ENCODE peak calls at places on chromosomes 5 and 9, in eight cellular contexts. One of them, this sample, is unnamed.

GRCh38 chr5:137078171-137078665 is 420.9 kb downstream of the SPOCK1 start:
- DNase-seq in PC-3: peak
- DNase-seq in A673: no peak
- DNase-seq in OCI-LY7: no peak
- DNase-seq in dorsolateral prefrontal cortex: no peak
- DNase-seq in endodermal cell: peak
- DNase-seq in ovary: no peak
- DNase-seq in adrenal gland: no peak
- DNase-seq in this sample: no peak

GRCh38 chr9:80320916-80321315 is 749.2 kb downstream of the TLE4 start:
- DNase-seq in OCI-LY7: no peak
- DNase-seq in endodermal cell: no peak
- DNase-seq in ovary: no peak
- DNase-seq in A673: no peak
- DNase-seq in adrenal gland: no peak
- DNase-seq in PC-3: peak
- DNase-seq in dorsolateral prefrontal cortex: no peak
- DNase-seq in this sample: no peak

GRCh38 chr5:172418847-172419810 is 35.2 kb downstream of the SH3PXD2B start:
- DNase-seq in ovary: no peak
- DNase-seq in adrenal gland: no peak
- DNase-seq in OCI-LY7: no peak
- DNase-seq in dorsolateral prefrontal cortex: no peak
- DNase-seq in PC-3: no peak
- DNase-seq in endodermal cell: no peak
- DNase-seq in A673: no peak
- DNase-seq in this sample: peak

GRCh38 chr9:107750741-107751521 is 261.4 kb upstream of the KLF4 start:
- DNase-seq in ovary: peak
- DNase-seq in OCI-LY7: no peak
- DNase-seq in A673: peak
- DNase-seq in dorsolateral prefrontal cortex: peak
- DNase-seq in endodermal cell: no peak
- DNase-seq in adrenal gland: peak
- DNase-seq in PC-3: peak
- DNase-seq in this sample: peak

GRCh38 chr5:179313849-179314521 is 31.3 kb downstream of the ADAMTS2 start:
- DNase-seq in PC-3: no peak
- DNase-seq in OCI-LY7: no peak
- DNase-seq in endodermal cell: no peak
- DNase-seq in ovary: peak
- DNase-seq in A673: no peak
- DNase-seq in dorsolateral prefrontal cortex: peak
- DNase-seq in adrenal gland: peak
- DNase-seq in this sample: peak

GRCh38 chr9:19967567-19968459 is 179.0 kb upstream of the SLC24A2 start:
- DNase-seq in PC-3: no peak
- DNase-seq in adrenal gland: no peak
- DNase-seq in ovary: no peak
- DNase-seq in A673: no peak
- DNase-seq in endodermal cell: peak
- DNase-seq in dorsolateral prefrontal cortex: no peak
- DNase-seq in OCI-LY7: peak
- DNase-seq in this sample: no peak

GRCh38 chr5:176342766-176343458 is 18.7 kb downstream of the KIAA1191 start:
- DNase-seq in PC-3: no peak
- DNase-seq in adrenal gland: no peak
- DNase-seq in ovary: no peak
- DNase-seq in OCI-LY7: no peak
- DNase-seq in A673: no peak
- DNase-seq in endodermal cell: no peak
- DNase-seq in dorsolateral prefrontal cortex: no peak
- DNase-seq in this sample: no peak

GRCh38 chr9:130698514-130698913 is 4.9 kb downstream of the EXOSC2 start:
- DNase-seq in A673: no peak
- DNase-seq in ovary: no peak
- DNase-seq in adrenal gland: no peak
- DNase-seq in endodermal cell: no peak
- DNase-seq in dorsolateral prefrontal cortex: no peak
- DNase-seq in OCI-LY7: no peak
- DNase-seq in PC-3: no peak
- DNase-seq in this sample: no peak

GRCh38 chr5:170265527-170265926 is 32.0 kb downstream of the LCP2 start:
- DNase-seq in dorsolateral prefrontal cortex: peak
- DNase-seq in ovary: peak
- DNase-seq in endodermal cell: no peak
- DNase-seq in PC-3: no peak
- DNase-seq in OCI-LY7: no peak
- DNase-seq in adrenal gland: peak
- DNase-seq in A673: peak
- DNase-seq in this sample: peak

GRCh38 chr5:107557051-107557658 is 113.6 kb downstream of the EFNA5 start:
- DNase-seq in OCI-LY7: no peak
- DNase-seq in A673: no peak
- DNase-seq in PC-3: peak
- DNase-seq in endodermal cell: peak
- DNase-seq in dorsolateral prefrontal cortex: no peak
- DNase-seq in adrenal gland: no peak
- DNase-seq in ovary: no peak
- DNase-seq in this sample: peak

GRCh38 chr5:74337252-74338100 is 303.1 kb downstream of the ENC1 start:
- DNase-seq in ovary: no peak
- DNase-seq in dorsolateral prefrontal cortex: no peak
- DNase-seq in OCI-LY7: no peak
- DNase-seq in endodermal cell: peak
- DNase-seq in PC-3: no peak
- DNase-seq in A673: no peak
- DNase-seq in adrenal gland: no peak
- DNase-seq in this sample: no peak

GRCh38 chr9:124218438-124219289 is 39.1 kb upstream of the NEK6 start:
- DNase-seq in adrenal gland: peak
- DNase-seq in ovary: no peak
- DNase-seq in endodermal cell: peak
- DNase-seq in A673: peak
- DNase-seq in PC-3: peak
- DNase-seq in OCI-LY7: peak
- DNase-seq in dorsolateral prefrontal cortex: peak
- DNase-seq in this sample: peak

GRCh38 chr9:93079371-93079770 is 16.6 kb upstream of the CARD19 start:
- DNase-seq in A673: no peak
- DNase-seq in OCI-LY7: no peak
- DNase-seq in adrenal gland: no peak
- DNase-seq in PC-3: no peak
- DNase-seq in endodermal cell: peak
- DNase-seq in dorsolateral prefrontal cortex: peak
- DNase-seq in ovary: no peak
- DNase-seq in this sample: peak

GRCh38 chr5:168292783-168293696 is 1.6 kb downstream of the WWC1 start:
- DNase-seq in OCI-LY7: no peak
- DNase-seq in A673: no peak
- DNase-seq in endodermal cell: peak
- DNase-seq in dorsolateral prefrontal cortex: no peak
- DNase-seq in adrenal gland: no peak
- DNase-seq in ovary: no peak
- DNase-seq in PC-3: no peak
- DNase-seq in this sample: no peak

GRCh38 chr9:3296536-3296935 is 229.3 kb downstream of the RFX3 start:
- DNase-seq in PC-3: no peak
- DNase-seq in dorsolateral prefrontal cortex: no peak
- DNase-seq in OCI-LY7: no peak
- DNase-seq in ovary: no peak
- DNase-seq in A673: no peak
- DNase-seq in endodermal cell: no peak
- DNase-seq in adrenal gland: no peak
- DNase-seq in this sample: no peak

GRCh38 chr9:87149794-87150193 is 202.5 kb upstream of the GAS1 start:
- DNase-seq in ovary: no peak
- DNase-seq in PC-3: no peak
- DNase-seq in adrenal gland: no peak
- DNase-seq in endodermal cell: no peak
- DNase-seq in OCI-LY7: no peak
- DNase-seq in dorsolateral prefrontal cortex: no peak
- DNase-seq in A673: peak
- DNase-seq in this sample: no peak

GRCh38 chr5:69331528-69332445 is 814 bp downstream of the CCDC125 start:
- DNase-seq in ovary: no peak
- DNase-seq in A673: no peak
- DNase-seq in endodermal cell: no peak
- DNase-seq in dorsolateral prefrontal cortex: no peak
- DNase-seq in OCI-LY7: peak
- DNase-seq in adrenal gland: no peak
- DNase-seq in PC-3: peak
- DNase-seq in this sample: no peak

GRCh38 chr9:79694676-79695400 is 123.1 kb downstream of the TLE4 start:
- DNase-seq in adrenal gland: no peak
- DNase-seq in PC-3: no peak
- DNase-seq in ovary: no peak
- DNase-seq in A673: peak
- DNase-seq in endodermal cell: peak
- DNase-seq in dorsolateral prefrontal cortex: no peak
- DNase-seq in OCI-LY7: no peak
- DNase-seq in this sample: no peak

GRCh38 chr5:27093296-27093695 is 54.9 kb upstream of the CDH9 start:
- DNase-seq in endodermal cell: no peak
- DNase-seq in adrenal gland: no peak
- DNase-seq in ovary: no peak
- DNase-seq in OCI-LY7: no peak
- DNase-seq in dorsolateral prefrontal cortex: no peak
- DNase-seq in A673: no peak
- DNase-seq in PC-3: no peak
- DNase-seq in this sample: no peak

GRCh38 chr5:39599721-39600431 is 175.1 kb upstream of the DAB2 start:
- DNase-seq in A673: peak
- DNase-seq in OCI-LY7: peak
- DNase-seq in adrenal gland: peak
- DNase-seq in ovary: no peak
- DNase-seq in dorsolateral prefrontal cortex: no peak
- DNase-seq in PC-3: peak
- DNase-seq in endodermal cell: no peak
- DNase-seq in this sample: no peak

GRCh38 chr9:120936764-120937122 is 10.1 kb upstream of the TRAF1 start:
- DNase-seq in adrenal gland: no peak
- DNase-seq in ovary: no peak
- DNase-seq in dorsolateral prefrontal cortex: no peak
- DNase-seq in OCI-LY7: no peak
- DNase-seq in endodermal cell: no peak
- DNase-seq in A673: no peak
- DNase-seq in PC-3: no peak
- DNase-seq in this sample: no peak
- TF ChIP-seq CTCF in adrenal gland: peak
- TF ChIP-seq CTCF in ovary: no peak
- TF ChIP-seq CTCF in dorsolateral prefrontal cortex: no peak
- TF ChIP-seq CTCF in OCI-LY7: peak
- TF ChIP-seq CTCF in endodermal cell: peak
- TF ChIP-seq CTCF in A673: peak
- TF ChIP-seq CTCF in PC-3: no peak
- TF ChIP-seq CTCF in this sample: no peak

GRCh38 chr9:133573791-133574515 is 35.2 kb downstream of the FAM163B start:
- DNase-seq in dorsolateral prefrontal cortex: no peak
- DNase-seq in endodermal cell: no peak
- DNase-seq in adrenal gland: no peak
- DNase-seq in PC-3: no peak
- DNase-seq in A673: no peak
- DNase-seq in OCI-LY7: no peak
- DNase-seq in ovary: no peak
- DNase-seq in this sample: no peak
- H3K4me3 ChIP-seq in dorsolateral prefrontal cortex: no peak
- H3K4me3 ChIP-seq in endodermal cell: no peak
- H3K4me3 ChIP-seq in adrenal gland: no peak
- H3K4me3 ChIP-seq in PC-3: no peak
- H3K4me3 ChIP-seq in A673: no peak
- H3K4me3 ChIP-seq in OCI-LY7: no peak
- H3K4me3 ChIP-seq in ovary: no peak
- H3K4me3 ChIP-seq in this sample: no peak

DNA sequence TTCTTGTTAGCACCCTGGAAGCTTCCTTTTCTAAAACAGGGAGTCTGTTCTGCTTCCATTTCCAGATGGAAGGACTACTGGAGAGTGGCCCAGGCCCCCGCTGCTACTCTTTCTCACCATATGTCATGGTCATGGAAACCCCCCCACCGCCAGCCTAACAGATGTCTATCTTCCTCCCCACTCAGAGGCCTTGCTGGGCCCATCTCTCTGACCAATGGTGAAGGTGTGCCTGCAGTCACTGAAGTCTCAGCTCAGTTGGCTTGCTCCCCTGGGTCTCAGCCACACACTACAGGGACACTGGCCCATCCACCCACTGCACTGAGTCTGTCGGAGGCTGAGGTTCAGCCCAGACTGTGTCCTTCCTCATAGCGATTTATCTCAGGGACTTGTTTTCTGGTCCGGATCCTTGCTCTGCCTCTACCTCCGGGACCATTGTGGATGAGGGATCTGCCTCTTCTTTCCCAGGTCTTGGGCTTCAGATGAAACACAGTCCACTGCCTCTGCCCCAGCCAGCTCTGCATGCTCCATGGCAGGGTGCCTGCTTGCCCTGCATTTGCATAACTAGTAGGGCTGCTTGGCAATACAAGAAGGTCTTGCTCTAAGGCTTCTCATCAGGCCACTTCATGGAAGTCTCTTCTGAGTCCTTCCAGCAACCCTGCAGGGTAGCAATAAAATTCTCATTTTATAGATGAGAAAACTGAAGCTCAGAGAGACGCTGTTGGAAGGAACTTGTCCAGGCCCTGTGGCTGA is 30.9 kb downstream of the GALNT12 start:
- DNase-seq in PC-3: no peak
- DNase-seq in OCI-LY7: no peak
- DNase-seq in ovary: no peak
- DNase-seq in dorsolateral prefrontal cortex: no peak
- DNase-seq in A673: no peak
- DNase-seq in adrenal gland: no peak
- DNase-seq in endodermal cell: no peak
- DNase-seq in this sample: no peak
- H3K27ac ChIP-seq in PC-3: no peak
- H3K27ac ChIP-seq in OCI-LY7: no peak
- H3K27ac ChIP-seq in ovary: no peak
- H3K27ac ChIP-seq in dorsolateral prefrontal cortex: no peak
- H3K27ac ChIP-seq in A673: no peak
- H3K27ac ChIP-seq in adrenal gland: no peak
- H3K27ac ChIP-seq in endodermal cell: no peak
- H3K27ac ChIP-seq in this sample: no peak

DNA sequence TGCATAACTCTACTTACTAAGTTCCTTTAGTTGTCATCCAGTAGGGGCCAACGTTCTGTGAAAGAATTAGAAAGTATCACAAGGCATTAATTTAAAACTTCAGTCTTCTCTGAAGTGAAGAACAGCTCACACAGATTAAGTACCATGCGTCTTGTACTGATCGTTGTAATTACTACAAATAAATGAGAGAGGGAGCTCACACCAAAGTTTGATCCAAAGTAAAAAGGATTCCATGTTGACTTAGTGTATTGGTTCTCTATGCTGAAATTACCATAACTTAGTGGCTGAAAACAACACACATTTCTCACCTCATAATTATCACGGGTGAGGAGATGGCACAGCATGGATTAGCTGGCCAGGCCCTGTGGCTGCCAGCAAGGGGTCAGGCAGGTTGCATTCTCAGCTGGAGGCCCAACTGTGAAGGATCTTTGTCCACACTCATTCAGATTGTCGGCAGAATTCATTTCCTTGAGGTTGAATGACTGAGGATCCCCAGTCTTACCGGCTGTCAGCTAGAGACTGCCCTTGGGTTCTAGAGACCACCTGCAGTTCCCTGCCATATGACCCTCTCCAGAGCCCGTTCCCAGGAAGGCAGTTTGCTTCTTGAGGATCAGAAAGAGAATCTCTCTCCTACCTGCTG is 169.1 kb downstream of the YTHDC2 start:
- DNase-seq in ovary: no peak
- DNase-seq in PC-3: peak
- DNase-seq in dorsolateral prefrontal cortex: no peak
- DNase-seq in endodermal cell: peak
- DNase-seq in A673: peak
- DNase-seq in OCI-LY7: no peak
- DNase-seq in adrenal gland: no peak
- DNase-seq in this sample: no peak
- TF ChIP-seq CTCF in ovary: no peak
- TF ChIP-seq CTCF in PC-3: peak
- TF ChIP-seq CTCF in dorsolateral prefrontal cortex: no peak
- TF ChIP-seq CTCF in endodermal cell: peak
- TF ChIP-seq CTCF in A673: peak
- TF ChIP-seq CTCF in OCI-LY7: no peak
- TF ChIP-seq CTCF in adrenal gland: no peak
- TF ChIP-seq CTCF in this sample: no peak

This sample was measured in gastrocnemius medialis.